ENCODE peak calls at places on chromosomes 4 and X, in five cellular contexts. F, B, J, E and P are unnamed samples.
A peak's percentile ranks its signal among the peaks of the same experiment; 100 is the strongest.

GRCh38 chrX:120299928-120300327 is 11.3 kb downstream of the TMEM255A start:
- DNase-seq in F (no peak), J (no peak), E (no peak), B (no peak), P (peak; percentile 35)

GRCh38 chr4:124028172-124028571 is 631.6 kb downstream of the SPRY1 start:
- DNase-seq in E (no peak), B (no peak), J (no peak), F (no peak), P (no peak)

GRCh38 chr4:1198070-1198844 is 25.9 kb upstream of the SPON2 start:
- DNase-seq in F (no peak), E (no peak), J (no peak), B (peak; percentile 12), P (peak; percentile 36)

GRCh38 chr4:84237008-84237407 is 262.1 kb downstream of the NKX6-1 start:
- DNase-seq in B (no peak), F (no peak), E (no peak), J (no peak), P (no peak)

GRCh38 chr4:3730422-3730821 is 35.8 kb upstream of the ADRA2C start:
- DNase-seq in F (no peak), E (no peak), B (no peak), J (no peak), P (no peak)

GRCh38 chrX:120358687-120359086 is 3.2 kb upstream of the ATP1B4 start:
- DNase-seq in E (no peak), J (no peak), F (no peak), B (no peak), P (no peak)

GRCh38 chr4:150385606-150386005 is 196.3 kb upstream of the MAB21L2 start:
- DNase-seq in J (peak; percentile 77), E (no peak), F (no peak), B (peak; percentile 17), P (no peak)

GRCh38 chr4:160869899-160870298 is 1293.9 kb downstream of the FSTL5 start:
- DNase-seq in F (no peak), B (no peak), J (no peak), E (no peak), P (no peak)

GRCh38 chr4:78644744-78645330 is 93.3 kb downstream of the ANXA3 start:
- DNase-seq in J (no peak), F (peak; percentile 55), E (peak; percentile 68), B (peak; percentile 36), P (peak; percentile 56)

GRCh38 chr4:183402771-183403170 is 41.7 kb upstream of the CDKN2AIP start:
- DNase-seq in F (no peak), E (no peak), J (no peak), B (no peak), P (no peak)

GRCh38 chr4:3418029-3418762 is 23.6 kb upstream of the HGFAC start:
- DNase-seq in B (peak; percentile 9), F (no peak), J (no peak), E (no peak), P (peak; percentile 90)

GRCh38 chr4:80138556-80139538 is 58.5 kb upstream of the PRDM8 start:
- DNase-seq in F (peak; percentile 73), J (no peak), B (no peak), E (no peak), P (no peak)

GRCh38 chr4:74230902-74231499 is 73.1 kb downstream of the MTHFD2L start:
- DNase-seq in F (no peak), B (no peak), J (peak; percentile 49), E (peak; percentile 9), P (no peak)

GRCh38 chrX:138875472-138875871 is 164.0 kb upstream of the FGF13 start:
- DNase-seq in F (no peak), J (no peak), B (no peak), E (no peak), P (no peak)

GRCh38 chr4:37392540-37393255 is 148.2 kb downstream of the NWD2 start:
- DNase-seq in E (no peak), B (peak; percentile 26), F (no peak), J (no peak), P (no peak)

GRCh38 chrX:13463608-13464007 is 105.8 kb upstream of the EGFL6 start:
- DNase-seq in B (peak; percentile 16), F (no peak), E (no peak), J (peak; percentile 66), P (no peak)

GRCh38 chr4:86825511-86825910 is 23.7 kb downstream of the SLC10A6 start:
- DNase-seq in J (no peak), E (no peak), B (no peak), F (no peak), P (no peak)

GRCh38 chr4:140806175-140806574 is 50.0 kb upstream of the TBC1D9 start:
- DNase-seq in J (no peak), F (no peak), B (no peak), E (no peak), P (no peak)